ENCODE peak calls at places on chromosomes 1 and 21, in five cellular contexts. A is lower lobe of right lung, M is neural crest cell, R is hypothalamus, T is SHP77. C is an unnamed sample.

GRCh38 chr21:46057111-46057709 is 40.7 kb upstream of the COL6A2 start:
- DNase-seq in M (no peak), T (no peak), A (peak; percentile 35), R (no peak), C (no peak)

GRCh38 chr21:45790427-45790826 is 146.9 kb downstream of the PCBP3 start:
- DNase-seq in T (no peak), A (no peak), R (no peak), M (no peak), C (no peak)

GRCh38 chr1:197222025-197222685 is 45.9 kb upstream of the CRB1 start:
- DNase-seq in A (no peak), R (no peak), T (no peak), M (no peak), C (no peak)

GRCh38 chr1:187469836-187470235 is 641.1 kb downstream of the PLA2G4A start:
- DNase-seq in M (no peak), R (no peak), T (no peak), A (no peak), C (no peak)

GRCh38 chr1:37946703-37947360 is at the start of gene INPP5B:
- DNase-seq in M (peak; percentile 74), A (peak; percentile 91), T (peak; percentile 88), R (peak; percentile 81), C (peak; percentile 87)

GRCh38 chr1:238951809-238952208 is 434.6 kb upstream of the CHRM3 start:
- DNase-seq in R (no peak), T (peak; percentile 30), M (peak; percentile 22), A (no peak), C (no peak)

GRCh38 chr1:231210126-231210525 is 30.9 kb upstream of the GNPAT start:
- DNase-seq in M (no peak), R (no peak), T (no peak), A (no peak), C (no peak)

GRCh38 chr1:167667536-167667935 is 37.5 kb downstream of the RCSD1 start:
- DNase-seq in A (no peak), R (no peak), T (no peak), M (no peak), C (no peak)

GRCh38 chr1:155893389-155894142 is 17.6 kb downstream of the RIT1 start:
- DNase-seq in T (peak; percentile 6), M (no peak), R (no peak), A (no peak), C (no peak)

GRCh38 chr1:31478167-31478566 is 65.2 kb downstream of the SERINC2 start:
- DNase-seq in R (no peak), A (no peak), T (no peak), M (no peak), C (no peak)

GRCh38 chr1:84632975-84633427 is 57.3 kb downstream of the SSX2IP start:
- DNase-seq in M (no peak), T (no peak), R (no peak), A (no peak), C (no peak)

GRCh38 chr1:91790296-91790851 is 95.6 kb downstream of the TGFBR3 start:
- DNase-seq in R (no peak), A (no peak), T (no peak), M (no peak), C (no peak)

GRCh38 chr1:210883821-210884220 is 250.1 kb downstream of the KCNH1 start:
- DNase-seq in T (no peak), A (no peak), R (no peak), M (no peak), C (no peak)

C was measured in amygdala.